ENCODE peak calls at places on chromosomes 4 and X, in six cellular contexts. N is Peyer's patch, W is AG20443, C is germinal center, Q is amniotic stem cell, M is heart right ventricle. V is an unnamed sample.

GRCh38 chr4:16199132-16199531 is 27.1 kb downstream of the TAPT1 start:
- DNase-seq in N (no peak), W (peak), C (no peak), Q (no peak), M (no peak), V (peak)

GRCh38 chr4:38180456-38180855 is 220.3 kb downstream of the PTTG2 start:
- DNase-seq in N (no peak), W (no peak), C (no peak), Q (no peak), M (no peak), V (no peak)

GRCh38 chr4:86556791-86557415 is 37.2 kb upstream of the PTPN13 start:
- DNase-seq in N (no peak), W (no peak), C (no peak), Q (no peak), M (no peak), V (peak)

GRCh38 chrX:135951291-135951690 is 22.5 kb downstream of the MMGT1 start:
- DNase-seq in N (no peak), W (no peak), C (no peak), Q (no peak), M (no peak), V (no peak)

GRCh38 chr4:95541094-95541493 is 7.7 kb downstream of the UNC5C start:
- DNase-seq in N (no peak), W (no peak), C (no peak), Q (no peak), M (no peak), V (no peak)

GRCh38 chr4:58734030-58734673 is 1624.0 kb upstream of the IGFBP7 start:
- DNase-seq in N (no peak), W (no peak), C (no peak), Q (no peak), M (no peak), V (no peak)

GRCh38 chr4:168699224-168699878 is 202.5 kb downstream of the PALLD start:
- DNase-seq in N (no peak), W (no peak), C (no peak), Q (no peak), M (no peak), V (no peak)

GRCh38 chr4:158581161-158581560 is 59.5 kb downstream of the RXFP1 start:
- DNase-seq in N (no peak), W (no peak), C (no peak), Q (no peak), M (no peak), V (no peak)

GRCh38 chr4:16530688-16531635 is 304.7 kb upstream of the TAPT1 start:
- DNase-seq in N (no peak), W (peak), C (no peak), Q (no peak), M (no peak), V (no peak)

GRCh38 chr4:60223098-60223497 is 977.0 kb upstream of the ADGRL3 start:
- DNase-seq in N (no peak), W (no peak), C (no peak), Q (no peak), M (no peak), V (no peak)

GRCh38 chr4:74097161-74097560 is 1.8 kb downstream of the CXCL2 start:
- DNase-seq in N (no peak), W (no peak), C (no peak), Q (no peak), M (no peak), V (no peak)

GRCh38 chr4:128323401-128323800 is 35.8 kb upstream of the PGRMC2 start:
- DNase-seq in N (no peak), W (no peak), C (no peak), Q (no peak), M (no peak), V (no peak)

GRCh38 chrX:155148724-155149537 is 67.3 kb upstream of the VBP1 start:
- DNase-seq in N (no peak), W (peak), C (peak), Q (no peak), M (no peak), V (peak)

GRCh38 chrX:1147641-1148515 is 64.6 kb downstream of the CRLF2 start:
- DNase-seq in N (no peak), W (no peak), C (no peak), Q (no peak), M (no peak), V (no peak)

GRCh38 chrX:77771601-77772000 is 14.4 kb downstream of the ATRX start:
- DNase-seq in N (no peak), W (no peak), C (no peak), Q (no peak), M (no peak), V (no peak)

GRCh38 chr4:8761167-8761823 is 110.3 kb downstream of the HMX1 start:
- DNase-seq in N (no peak), W (no peak), C (no peak), Q (no peak), M (no peak), V (no peak)

GRCh38 chr4:111788046-111788642 is 357.1 kb upstream of the FAM241A start:
- DNase-seq in N (no peak), W (no peak), C (no peak), Q (no peak), M (no peak), V (no peak)

GRCh38 chr4:73335717-73336116 is 68.4 kb upstream of the ALB start:
- DNase-seq in N (no peak), W (no peak), C (no peak), Q (no peak), M (no peak), V (no peak)

GRCh38 chr4:70581980-70582379 is 10.1 kb upstream of the AMBN start:
- DNase-seq in N (no peak), W (no peak), C (no peak), Q (no peak), M (no peak), V (no peak)

GRCh38 chr4:127145001-127145400 is 487.8 kb upstream of the INTU start:
- DNase-seq in N (no peak), W (no peak), C (no peak), Q (no peak), M (no peak), V (no peak)

GRCh38 chr4:171947389-171947788 is 134.2 kb downstream of the GALNTL6 start:
- DNase-seq in N (no peak), W (no peak), C (no peak), Q (no peak), M (no peak), V (no peak)

GRCh38 chrX:64975491-64975890 is 759 bp downstream of the ZC4H2 start:
- DNase-seq in N (peak), W (peak), C (peak), Q (no peak), M (peak), V (peak)

GRCh38 chr4:158676076-158676475 is 4.0 kb downstream of the ETFDH start:
- DNase-seq in N (no peak), W (no peak), C (no peak), Q (no peak), M (no peak), V (no peak)

GRCh38 chr4:122129061-122129460 is 23.1 kb upstream of the BLTP1 start:
- DNase-seq in N (no peak), W (no peak), C (no peak), Q (no peak), M (no peak), V (no peak)

GRCh38 chr4:173493041-173493440 is 37.0 kb downstream of the HAND2 start:
- DNase-seq in N (no peak), W (no peak), C (no peak), Q (no peak), M (no peak), V (no peak)

GRCh38 chrX:14702145-14702544 is 170.7 kb downstream of the FANCB start:
- DNase-seq in N (no peak), W (no peak), C (no peak), Q (no peak), M (no peak), V (no peak)

GRCh38 chr4:164828945-164829344 is 48.0 kb upstream of the APELA start:
- DNase-seq in N (no peak), W (no peak), C (no peak), Q (no peak), M (no peak), V (no peak)

GRCh38 chrX:131741103-131741581 is 197.3 kb downstream of the OR13H1 start:
- DNase-seq in N (peak), W (no peak), C (no peak), Q (peak), M (no peak), V (no peak)

GRCh38 chr4:52234539-52235174 is 183.6 kb downstream of the SPATA18 start:
- DNase-seq in N (no peak), W (peak), C (no peak), Q (peak), M (no peak), V (no peak)

GRCh38 chrX:10130354-10130753 is 26.4 kb upstream of the CLCN4 start:
- DNase-seq in N (no peak), W (no peak), C (no peak), Q (no peak), M (no peak), V (no peak)

GRCh38 chr4:159946983-159947645 is 844.2 kb downstream of the RAPGEF2 start:
- DNase-seq in N (no peak), W (peak), C (peak), Q (peak), M (no peak), V (peak)

GRCh38 chrX:100072286-100072685 is 337.8 kb downstream of the PCDH19 start:
- DNase-seq in N (no peak), W (no peak), C (no peak), Q (no peak), M (no peak), V (no peak)

GRCh38 chr4:172095161-172095560 is 282.0 kb downstream of the GALNTL6 start:
- DNase-seq in N (no peak), W (no peak), C (no peak), Q (no peak), M (no peak), V (no peak)

GRCh38 chr4:152937280-152937534 is 1.1 kb downstream of the FHDC1 start:
- DNase-seq in N (no peak), W (no peak), C (no peak), Q (no peak), M (no peak), V (no peak)

GRCh38 chr4:183635333-183635732 is 23.7 kb downstream of the RWDD4 start:
- DNase-seq in N (no peak), W (no peak), C (no peak), Q (no peak), M (no peak), V (no peak)

GRCh38 chrX:110086916-110087484 is 84.1 kb downstream of the TMEM164 start:
- DNase-seq in N (no peak), W (peak), C (no peak), Q (peak), M (no peak), V (peak)

V was measured in AML-193.